ENCODE peak calls at places on chromosomes 11 and 22, in six cellular contexts. H is dorsolateral prefrontal cortex; S is CD4-positive, alpha-beta T cell; N is osteoblast; C is heart right ventricle; L is IMR-90. F is an unnamed sample.

GRCh38 chr11:125382211-125382807 is 113.8 kb downstream of the FEZ1 start:
- DNase-seq in H (no peak), S (no peak), N (no peak), C (no peak), L (no peak), F (no peak)

GRCh38 chr22:47333625-47334024 is 571.2 kb downstream of the TBC1D22A start:
- DNase-seq in H (no peak), S (no peak), N (no peak), C (no peak), L (peak; percentile 71), F (peak; percentile 19)

GRCh38 chr22:29435236-29435635 is 3.1 kb upstream of the RFPL1 start:
- DNase-seq in H (no peak), S (no peak), N (no peak), C (no peak), L (no peak), F (no peak)

GRCh38 chr11:8672346-8672745 is 10.1 kb downstream of the TRIM66 start:
- DNase-seq in H (no peak), S (no peak), N (peak; percentile 58), C (no peak), L (no peak), F (no peak)

GRCh38 chr11:125552927-125553326 is 16.4 kb upstream of the EI24 start:
- DNase-seq in H (no peak), S (no peak), N (no peak), C (no peak), L (no peak), F (no peak)

GRCh38 chr22:39556970-39557811 is 13.4 kb upstream of the CACNA1I start:
- DNase-seq in H (peak; percentile 68), S (peak; percentile 42), N (peak; percentile 84), C (no peak), L (peak; percentile 7), F (no peak)

GRCh38 chr11:132258865-132259264 is 888.5 kb downstream of the NTM start:
- DNase-seq in H (no peak), S (no peak), N (peak; percentile 79), C (no peak), L (peak; percentile 72), F (no peak)

GRCh38 chr11:74720596-74721478 is 10.4 kb downstream of the CHRDL2 start:
- DNase-seq in H (peak; percentile 78), S (no peak), N (no peak), C (peak; percentile 77), L (peak; percentile 89), F (no peak)

GRCh38 chr22:19213496-19214473 is 35.2 kb upstream of the SLC25A1 start:
- DNase-seq in H (no peak), S (no peak), N (no peak), C (no peak), L (peak; percentile 81), F (no peak)

GRCh38 chr22:38142606-38143005 is 32.1 kb upstream of the BAIAP2L2 start:
- DNase-seq in H (no peak), S (no peak), N (no peak), C (no peak), L (no peak), F (no peak)

GRCh38 chr22:38141574-38141973 is 31.1 kb upstream of the BAIAP2L2 start:
- DNase-seq in H (no peak), S (no peak), N (peak; percentile 14), C (no peak), L (no peak), F (no peak)

GRCh38 chr22:38148252-38148651 is 33.4 kb downstream of the PLA2G6 start:
- DNase-seq in H (no peak), S (no peak), N (peak; percentile 65), C (no peak), L (peak; percentile 66), F (peak; percentile 22)

GRCh38 chr22:38139901-38140300 is 29.4 kb upstream of the BAIAP2L2 start:
- DNase-seq in H (no peak), S (no peak), N (no peak), C (no peak), L (no peak), F (no peak)

DNA sequence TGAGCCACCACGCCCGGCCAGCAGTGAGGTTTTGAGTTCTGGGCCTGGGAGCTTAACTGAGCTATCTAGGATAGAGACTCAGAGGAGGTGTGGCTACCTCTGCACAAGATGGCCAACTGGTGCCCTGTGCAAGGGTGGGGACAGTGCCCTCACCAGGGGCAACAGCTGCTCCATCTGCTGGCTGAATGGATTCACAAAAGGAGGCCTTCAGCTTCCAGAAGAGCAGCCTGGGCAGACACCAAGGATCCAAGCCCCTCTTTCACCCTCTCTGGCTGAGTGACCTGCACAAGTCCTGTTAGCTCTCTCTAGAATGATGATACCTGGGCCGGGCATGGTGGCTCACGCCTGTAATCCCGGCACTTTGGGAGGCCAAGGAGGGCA is 33.5 kb upstream of the BAIAP2L2 start:
- DNase-seq in H (no peak), S (no peak), N (peak; percentile 54), C (no peak), L (no peak), F (no peak)
- TF ChIP-seq CTCF in H (no peak), S (no peak), N (no peak), C (no peak), L (no peak), F (no peak)

GRCh38 chr22:32476286-32476685 is 1.7 kb downstream of the FBXO7 start:
- DNase-seq in H (no peak), S (no peak), N (no peak), C (no peak), L (no peak), F (no peak)
- H3K27ac ChIP-seq in H (peak overlapping the region; percentile 100), S (no peak overlapping the region), N (peak overlapping the region; percentile 76), C (peak overlapping the region; percentile 99), L (no peak overlapping the region), F (no peak overlapping the region)

GRCh38 chr11:110918351-110918750 is 206.1 kb upstream of the ARHGAP20 start:
- DNase-seq in H (no peak), S (no peak), N (no peak), C (no peak), L (no peak), F (no peak)
- TF ChIP-seq CTCF in H (no peak), S (no peak), N (no peak), C (no peak), L (no peak), F (no peak)

DNA sequence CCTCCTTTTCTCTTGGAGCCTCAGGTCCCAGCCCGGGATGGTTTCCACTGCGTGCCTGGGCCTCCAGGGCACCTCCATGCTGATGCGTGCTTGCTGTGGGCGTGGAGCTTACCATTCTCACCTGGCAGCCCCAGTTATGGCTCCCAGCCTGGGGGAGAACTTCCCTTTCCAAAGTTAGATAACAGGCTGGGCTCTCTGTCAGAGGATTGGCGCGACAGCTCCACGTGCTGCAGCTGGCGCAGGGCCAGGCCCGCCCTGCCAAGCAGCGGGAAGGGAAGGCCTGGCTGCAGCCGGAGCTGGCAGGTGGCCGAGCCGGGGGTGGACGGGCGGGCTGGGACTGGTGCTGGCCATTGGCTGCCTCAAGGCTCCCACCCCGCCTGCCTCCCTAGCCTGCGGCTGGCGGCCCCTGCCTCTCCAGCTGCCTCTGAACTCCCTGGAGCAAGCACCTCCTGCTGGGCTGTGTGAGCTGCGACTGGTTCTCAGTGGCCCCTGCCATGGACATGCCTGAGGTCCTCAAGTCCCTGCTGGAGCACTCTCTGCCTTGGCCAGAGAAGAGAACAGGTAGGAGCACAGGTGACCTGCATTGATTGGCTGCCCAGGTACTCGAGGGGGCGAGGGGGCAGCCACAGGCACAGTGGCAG is 14.6 kb upstream of the TEF start:
- DNase-seq in H (peak; percentile 98), S (no peak), N (peak; percentile 100), C (peak; percentile 98), L (peak; percentile 96), F (peak; percentile 85)
- H3K27ac ChIP-seq in H (peak overlapping the region; percentile 93), S (no peak overlapping the region), N (no peak overlapping the region), C (peak overlapping the region; percentile 73), L (peak overlapping the region; percentile 11), F (peak overlapping the region; percentile 73)

GRCh38 chr11:93089474-93090102 is 108.2 kb downstream of the SLC36A4 start:
- DNase-seq in H (no peak), S (no peak), N (no peak), C (no peak), L (peak; percentile 62), F (no peak)
- TF ChIP-seq CTCF in H (peak; percentile 34), S (no peak), N (peak; percentile 77), C (peak; percentile 48), L (peak; percentile 51), F (peak; percentile 20)

F was measured in RWPE1.